ENCODE peak calls at places on chromosomes 5 and 9, in five cellular contexts. A is A549; H is CD4-positive, CD25-positive, alpha-beta regulatory T cell; M is PC-9; N is IMR-90. P is an unnamed sample.

GRCh38 chr5:161847447-161847846 is 473 bp upstream of the GABRA1 start:
- DNase-seq in A (no peak), H (no peak), N (no peak), M (no peak), P (no peak)

GRCh38 chr5:138753794-138754698 is 821 bp downstream of the CTNNA1 start:
- DNase-seq in M (peak), H (peak), N (peak), A (peak), P (no peak)

GRCh38 chr9:122070728-122071127 is 22.4 kb downstream of the TTLL11 start:
- DNase-seq in H (no peak), N (no peak), M (no peak), A (no peak), P (no peak)

GRCh38 chr9:95074632-95075269 is 242.8 kb downstream of the FANCC start:
- DNase-seq in N (no peak), H (no peak), A (no peak), M (no peak), P (no peak)

GRCh38 chr5:138439537-138440225 is 824 bp downstream of the REEP2 start:
- DNase-seq in A (no peak), M (no peak), H (no peak), N (peak), P (no peak)

GRCh38 chr9:14210428-14210827 is 103.5 kb downstream of the NFIB start:
- DNase-seq in N (no peak), A (no peak), M (no peak), H (no peak), P (no peak)

GRCh38 chr5:151058891-151059611 is 21.8 kb downstream of the TNIP1 start:
- DNase-seq in H (no peak), N (no peak), M (no peak), A (no peak), P (no peak)

GRCh38 chr9:16708638-16709435 is 161.6 kb downstream of the BNC2 start:
- DNase-seq in N (peak), H (no peak), A (no peak), M (no peak), P (no peak)

GRCh38 chr5:94928891-94929290 is 310.4 kb downstream of the SLF1 start:
- DNase-seq in A (no peak), H (no peak), N (peak), M (no peak), P (no peak)

GRCh38 chr5:175816348-175816747 is 55.0 kb upstream of the CPLX2 start:
- DNase-seq in N (no peak), A (no peak), H (no peak), M (no peak), P (no peak)

GRCh38 chr5:52757991-52758390 is 29.7 kb upstream of the ITGA1 start:
- DNase-seq in M (no peak), H (no peak), N (no peak), A (no peak), P (no peak)

GRCh38 chr9:13351768-13352386 is 72.4 kb upstream of the MPDZ start:
- DNase-seq in M (no peak), H (peak), N (peak), A (peak), P (no peak)

GRCh38 chr5:151678146-151678545 is 8.6 kb downstream of the SPARC start:
- DNase-seq in N (peak), H (no peak), A (no peak), M (no peak), P (no peak)

GRCh38 chr5:78065663-78066062 is 228.8 kb downstream of the AP3B1 start:
- DNase-seq in N (no peak), M (no peak), H (no peak), A (no peak), P (no peak)

GRCh38 chr9:127557466-127557869 is 54.6 kb upstream of the STXBP1 start:
- DNase-seq in N (no peak), H (peak), M (peak), A (no peak), P (no peak)

GRCh38 chr5:143874312-143874711 is 62.4 kb downstream of the HMHB1 start:
- DNase-seq in H (no peak), N (peak), M (no peak), A (no peak), P (no peak)

GRCh38 chr5:126994485-126994884 is 35.9 kb downstream of the MARCHF3 start:
- DNase-seq in A (no peak), H (peak), M (no peak), N (no peak), P (no peak)

GRCh38 chr5:172284275-172284971 is 859 bp upstream of the UBTD2 start:
- DNase-seq in M (no peak), N (no peak), H (peak), A (no peak), P (no peak)

GRCh38 chr5:153938131-153938842 is 100.4 kb downstream of the FAM114A2 start:
- DNase-seq in A (no peak), H (no peak), N (no peak), M (no peak), P (no peak)

GRCh38 chr9:124256517-124257069 is 1.2 kb upstream of the NEK6 start:
- DNase-seq in H (no peak), N (peak), M (peak), A (no peak), P (no peak)

GRCh38 chr5:136729901-136730355 is 364.6 kb upstream of the TRPC7 start:
- DNase-seq in M (peak), N (peak), A (peak), H (no peak), P (no peak)

GRCh38 chr9:123445116-123445515 is 89.1 kb downstream of the CRB2 start:
- DNase-seq in H (no peak), A (no peak), M (no peak), N (no peak), P (no peak)